ENCODE peak calls at places on chromosomes 2 and 18, in five cellular contexts. J is NB4, V is BJ, S is dorsolateral prefrontal cortex, O is A549. P is an unnamed sample.
A peak's percentile ranks its signal among the peaks of the same experiment; 100 is the strongest.

GRCh38 chr2:177254433-177255226 is 9.9 kb downstream of the NFE2L2 start:
- DNase-seq in J (peak; percentile 51), V (no peak), S (peak; percentile 54), O (no peak), P (peak; percentile 32)

GRCh38 chr2:43391877-43392214 is 165.4 kb upstream of the ZFP36L2 start:
- DNase-seq in J (no peak), V (no peak), S (no peak), O (no peak), P (peak; percentile 7)

GRCh38 chr2:191155608-191156071 is 4.8 kb upstream of the STAT4 start:
- DNase-seq in J (peak; percentile 68), V (no peak), S (no peak), O (peak; percentile 35), P (peak; percentile 46)

GRCh38 chr2:84856785-84857184 is 24.1 kb downstream of the TRABD2A start:
- DNase-seq in J (peak; percentile 76), V (no peak), S (no peak), O (no peak), P (no peak)

GRCh38 chr2:112646791-112647720 is 1.3 kb downstream of the SLC20A1 start:
- DNase-seq in J (peak; percentile 60), V (no peak), S (no peak), O (no peak), P (peak; percentile 21)

GRCh38 chr2:127957240-127957639 is 70.6 kb downstream of the SAP130 start:
- DNase-seq in J (no peak), V (no peak), S (no peak), O (no peak), P (no peak)

GRCh38 chr2:45343618-45344017 is 267.4 kb downstream of the SRBD1 start:
- DNase-seq in J (no peak), V (no peak), S (no peak), O (no peak), P (no peak)

GRCh38 chr18:23800902-23801301 is 111.6 kb downstream of the LAMA3 start:
- DNase-seq in J (no peak), V (no peak), S (no peak), O (no peak), P (no peak)

GRCh38 chr2:65514555-65515195 is 82.3 kb upstream of the SPRED2 start:
- DNase-seq in J (no peak), V (no peak), S (no peak), O (no peak), P (peak; percentile 33)

GRCh38 chr2:68706637-68707036 is 28.0 kb upstream of the ARHGAP25 start:
- DNase-seq in J (no peak), V (no peak), S (no peak), O (no peak), P (no peak)

GRCh38 chr2:10332402-10333246 is 29.9 kb downstream of the HPCAL1 start:
- DNase-seq in J (no peak), V (no peak), S (no peak), O (no peak), P (no peak)

GRCh38 chr2:64404002-64404731 is 49.8 kb upstream of the LGALSL start:
- DNase-seq in J (peak; percentile 33), V (no peak), S (peak; percentile 63), O (no peak), P (no peak)

GRCh38 chr2:26718949-26719686 is 26.6 kb downstream of the KCNK3 start:
- DNase-seq in J (no peak), V (no peak), S (no peak), O (no peak), P (no peak)

GRCh38 chr18:21526463-21526862 is 74.0 kb downstream of the ESCO1 start:
- DNase-seq in J (no peak), V (no peak), S (no peak), O (no peak), P (no peak)

DNA sequence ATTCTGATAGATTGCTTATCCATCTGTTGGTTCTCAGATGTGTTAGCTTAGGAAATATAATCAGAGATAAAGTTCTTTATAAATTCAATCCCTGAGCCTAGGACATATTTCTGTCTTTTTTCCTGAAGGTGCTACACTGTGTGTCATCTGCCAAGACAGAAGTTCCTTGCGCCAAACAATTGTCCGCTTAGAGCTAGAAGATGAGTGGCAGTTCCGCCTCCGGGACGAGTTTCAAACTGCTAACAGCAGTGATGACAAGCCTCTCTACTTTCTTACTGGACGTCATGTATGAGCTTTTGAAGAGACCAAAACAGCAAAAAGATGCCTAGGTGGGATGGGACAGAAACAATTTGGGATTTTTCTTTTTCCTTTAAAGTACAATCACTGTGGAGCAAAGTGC is 78.0 kb downstream of the ESCO1 start:
- DNase-seq in J (no peak), V (no peak), S (no peak), O (no peak), P (no peak)
- TF ChIP-seq CTCF in J (no peak), V (no peak), S (no peak), O (no peak), P (no peak)

DNA sequence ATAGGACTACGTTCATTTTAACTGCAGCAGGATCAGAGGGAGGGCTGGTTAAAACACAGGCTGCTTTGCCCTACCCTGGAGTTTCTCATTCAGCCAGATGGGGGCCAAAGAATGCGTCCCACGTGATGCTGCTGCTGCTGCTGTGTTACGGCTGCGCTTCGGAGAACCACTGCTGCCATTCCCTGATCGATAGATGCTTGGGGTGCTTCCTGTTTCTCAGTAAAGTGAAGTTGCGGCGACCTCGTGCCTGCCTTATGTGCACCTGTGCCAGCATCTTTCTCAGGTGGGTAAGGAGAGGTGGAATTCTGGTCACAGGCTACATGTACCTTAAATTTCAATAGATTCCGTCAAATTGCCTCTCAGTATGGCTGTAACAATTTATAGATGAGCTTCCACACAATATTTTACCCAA is 24.7 kb upstream of the TOGARAM2 start:
- DNase-seq in J (peak; percentile 51), V (no peak), S (peak; percentile 38), O (no peak), P (no peak)
- TF ChIP-seq CTCF in J (no peak), V (peak; percentile 56), S (no peak), O (no peak), P (no peak)

GRCh38 chr2:166104084-166104483 is 23.7 kb downstream of the SCN1A start:
- DNase-seq in J (no peak), V (no peak), S (no peak), O (no peak), P (no peak)

GRCh38 chr2:166112193-166112605 is 15.6 kb downstream of the SCN1A start:
- DNase-seq in J (no peak), V (no peak), S (no peak), O (no peak), P (no peak)

GRCh38 chr2:166104773-166105172 is 23.0 kb downstream of the SCN1A start:
- DNase-seq in J (no peak), V (no peak), S (no peak), O (no peak), P (no peak)

DNA sequence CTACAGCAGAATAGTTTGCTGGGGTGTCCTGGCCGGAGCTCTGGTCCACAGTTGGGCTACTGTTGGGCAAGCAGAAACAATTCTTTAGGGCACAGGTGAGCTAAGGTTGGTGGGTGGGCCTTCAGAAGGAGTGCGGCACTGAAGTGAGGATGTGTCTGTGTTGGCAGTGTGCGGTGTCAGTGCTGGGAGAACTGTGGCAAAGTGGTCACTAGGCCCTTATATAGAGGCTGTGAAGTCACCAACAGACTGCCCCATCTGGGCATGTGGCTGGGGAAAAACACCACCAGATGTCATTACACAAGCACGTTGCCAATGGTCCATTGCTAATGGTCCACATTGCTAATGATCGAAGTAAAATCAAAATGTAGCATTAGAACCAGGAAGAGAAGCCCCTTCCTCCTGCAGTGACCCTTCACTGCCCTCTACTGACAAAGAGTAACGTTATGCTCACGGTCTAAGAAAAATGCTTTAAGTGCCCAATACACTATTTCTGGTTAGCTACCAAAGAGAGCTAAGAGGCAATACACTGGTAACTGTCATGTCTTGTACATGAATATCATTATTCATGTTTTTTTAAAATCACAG is 21.3 kb downstream of the SCN1A start:
- DNase-seq in J (peak; percentile 58), V (no peak), S (no peak), O (no peak), P (no peak)
- TF ChIP-seq CTCF in J (peak; percentile 66), V (no peak), S (peak; percentile 18), O (peak; percentile 32), P (peak; percentile 29)

GRCh38 chr2:122101319-122101718 is 345.9 kb downstream of the TSN start:
- DNase-seq in J (no peak), V (no peak), S (no peak), O (no peak), P (no peak)
- TF ChIP-seq CTCF in J (no peak), V (no peak), S (no peak), O (no peak), P (no peak)

DNA sequence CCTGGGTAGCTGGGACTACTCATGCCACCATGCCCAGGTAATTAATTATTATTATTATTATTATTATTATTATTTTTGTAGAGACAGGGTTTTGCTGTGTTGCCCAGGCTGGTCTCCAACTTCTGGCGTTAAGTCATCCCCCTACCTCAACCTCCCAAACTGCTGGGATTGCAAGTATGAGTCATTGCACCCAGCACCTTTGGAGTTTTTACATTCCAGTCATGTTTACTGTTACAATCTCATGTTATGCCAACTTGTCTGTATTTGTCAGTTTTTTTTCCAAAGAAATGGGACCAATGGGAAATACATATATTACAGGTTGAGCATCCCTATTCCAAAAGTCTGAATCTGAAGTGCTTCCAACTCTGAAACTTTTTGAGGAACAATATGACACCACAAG is 903.8 kb downstream of the SLC4A3 start:
- DNase-seq in J (no peak), V (no peak), S (no peak), O (no peak), P (no peak)
- TF ChIP-seq CTCF in J (no peak), V (no peak), S (no peak), O (no peak), P (no peak)

DNA sequence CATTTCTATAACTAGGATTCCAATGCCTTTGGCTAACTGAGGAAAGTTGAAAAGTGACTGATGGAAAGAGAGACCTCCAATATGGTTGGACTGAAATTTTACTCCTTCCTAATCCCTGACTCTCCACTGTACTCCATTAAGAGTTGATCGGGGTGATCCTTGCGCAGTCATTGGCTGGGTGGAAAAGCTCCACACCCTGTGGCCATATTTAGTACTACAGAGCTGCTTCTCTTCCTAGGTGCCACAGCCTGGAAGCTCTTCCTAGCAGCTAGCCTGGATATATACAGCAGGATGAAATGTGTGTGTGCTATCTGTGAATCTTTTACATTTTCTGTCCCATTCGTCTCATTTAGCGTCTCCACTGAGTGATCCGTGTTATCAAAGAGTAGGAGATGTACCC is 71.2 kb downstream of the MEP1B start:
- DNase-seq in J (no peak), V (no peak), S (no peak), O (no peak), P (no peak)
- TF ChIP-seq CTCF in J (no peak), V (no peak), S (no peak), O (no peak), P (peak; percentile 15)